ENCODE peak calls at places on chromosomes 5 and 9, in four cellular contexts. L, X, Z and Q are unnamed samples.

GRCh38 chr5:72408602-72409001 is 88.4 kb downstream of the PTCD2 start:
- DNase-seq in Z (no peak), X (no peak), L (no peak), Q (no peak)

GRCh38 chr9:120265791-120266190 is 314.2 kb downstream of the CDK5RAP2 start:
- DNase-seq in Z (no peak), L (no peak), X (peak; percentile 13), Q (no peak)

GRCh38 chr9:133726401-133727276 is 11.5 kb downstream of the SARDH start:
- DNase-seq in Z (peak; percentile 58), L (peak; percentile 61), X (peak; percentile 75), Q (peak; percentile 40)

GRCh38 chr9:95444160-95444559 is 72.6 kb downstream of the PTCH1 start:
- DNase-seq in Z (no peak), X (no peak), L (no peak), Q (no peak)

GRCh38 chr5:170632985-170633234 is 129.1 kb downstream of the KCNIP1 start:
- DNase-seq in L (peak; percentile 36), Z (peak; percentile 66), X (peak; percentile 87), Q (peak; percentile 31)

GRCh38 chr5:133114933-133115310 is 63.1 kb downstream of the HSPA4 start:
- DNase-seq in L (no peak), Z (no peak), X (no peak), Q (no peak)

GRCh38 chr9:18710089-18710488 is 236.1 kb downstream of the ADAMTSL1 start:
- DNase-seq in Z (no peak), L (no peak), X (no peak), Q (no peak)

GRCh38 chr9:35313911-35314310 is 152.1 kb downstream of the UNC13B start:
- DNase-seq in Z (no peak), L (no peak), X (no peak), Q (no peak)

GRCh38 chr5:127762412-127762811 is 59.2 kb downstream of the CCDC192 start:
- DNase-seq in Z (no peak), X (no peak), L (no peak), Q (no peak)

GRCh38 chr9:70094747-70095146 is 51.1 kb downstream of the MAMDC2 start:
- DNase-seq in L (no peak), X (no peak), Z (no peak), Q (no peak)

GRCh38 chr5:181207214-181207959 is 2.4 kb upstream of the TRIM7 start:
- DNase-seq in L (peak; percentile 81), X (peak; percentile 73), Z (no peak), Q (peak; percentile 49)

GRCh38 chr9:20012232-20012631 is 223.4 kb upstream of the SLC24A2 start:
- DNase-seq in X (no peak), Z (no peak), L (no peak), Q (no peak)

GRCh38 chr5:140855772-140856674 is at the start of gene PCDHA10:
- DNase-seq in X (peak; percentile 76), L (no peak), Z (no peak), Q (no peak)

GRCh38 chr5:140862441-140863295 is 6.1 kb upstream of the PCDHA11 start:
- DNase-seq in X (no peak), Z (no peak), L (no peak), Q (no peak)

GRCh38 chr5:140857177-140857986 is 1.7 kb downstream of the PCDHA10 start:
- DNase-seq in L (no peak), X (no peak), Z (no peak), Q (no peak)

GRCh38 chr5:140857987-140858240 is 2.2 kb downstream of the PCDHA10 start:
- DNase-seq in X (no peak), Z (no peak), L (no peak), Q (no peak)
- H3K9me3 ChIP-seq in X (peaks cover 5% of the 10 kb centered on the region), Z (peaks cover 4% of the 10 kb centered on the region), L (no peaks in the 10 kb centered on the region), Q (peaks cover 3% of the 10 kb centered on the region)

DNA sequence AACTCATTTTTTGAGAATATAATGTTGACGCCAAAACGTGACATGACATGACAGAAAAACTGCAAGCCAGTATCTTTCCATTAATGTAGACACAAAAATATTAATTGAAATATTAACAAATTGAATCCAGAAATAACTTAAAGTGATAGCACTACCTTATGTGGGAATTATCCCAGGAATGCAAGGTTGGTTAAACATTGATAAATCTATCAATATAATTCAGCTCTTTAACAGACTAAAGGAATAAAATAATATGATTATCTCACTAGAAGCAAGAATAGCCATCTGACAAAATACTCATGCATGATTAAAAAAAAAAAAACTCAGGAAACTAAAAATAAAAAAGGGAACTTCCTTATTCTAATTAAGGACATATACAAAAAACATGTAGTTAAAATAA is 6.8 kb downstream of the ZNF510 start:
- DNase-seq in X (no peak), L (no peak), Z (no peak), Q (no peak)
- H3K9me3 ChIP-seq in X (peaks cover 41% of the 10 kb centered on the region), L (peaks cover 30% of the 10 kb centered on the region), Z (peaks cover 40% of the 10 kb centered on the region), Q (peaks cover 30% of the 10 kb centered on the region)

GRCh38 chr9:96751815-96752214 is 26.1 kb downstream of the ZNF510 start:
- DNase-seq in Z (no peak), X (no peak), L (no peak), Q (no peak)
- H3K9me3 ChIP-seq in Z (peaks cover 38% of the 10 kb centered on the region), X (peaks cover 31% of the 10 kb centered on the region), L (peaks cover 37% of the 10 kb centered on the region), Q (peaks cover 17% of the 10 kb centered on the region)

GRCh38 chr5:55897206-55897894 is 46.2 kb downstream of the IL31RA start:
- DNase-seq in L (no peak), Z (no peak), X (no peak), Q (no peak)

GRCh38 chr5:55896663-55897062 is 45.5 kb downstream of the IL31RA start:
- DNase-seq in Z (no peak), X (no peak), L (no peak), Q (no peak)

GRCh38 chr5:55895276-55895675 is 44.1 kb downstream of the IL31RA start:
- DNase-seq in Z (no peak), L (no peak), X (no peak), Q (no peak)

GRCh38 chr5:55897905-55898304 is 46.7 kb downstream of the IL31RA start:
- DNase-seq in Z (no peak), L (no peak), X (no peak), Q (no peak)

DNA sequence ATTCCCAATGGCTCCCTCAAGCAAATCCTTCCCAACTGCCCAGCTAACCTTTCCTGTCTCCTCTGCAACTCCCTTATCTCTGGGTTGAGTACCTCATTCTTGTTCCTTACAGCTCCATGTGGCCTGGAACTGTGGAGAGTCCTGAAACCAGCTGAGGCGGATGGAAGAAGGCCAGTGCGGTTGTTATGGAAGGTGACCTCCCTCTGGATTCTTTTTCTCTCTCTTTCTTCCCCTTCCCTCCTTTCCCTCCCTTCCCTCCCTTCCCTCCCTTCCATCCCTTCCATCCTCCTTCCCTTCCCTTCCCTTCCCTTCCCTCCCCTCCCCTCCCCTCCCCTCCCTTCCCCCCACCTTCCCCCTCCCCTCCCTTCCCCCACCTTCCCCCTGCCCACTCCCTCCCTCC is 45.1 kb downstream of the IL31RA start:
- DNase-seq in L (no peak), Z (no peak), X (no peak), Q (no peak)
- H3K9me3 ChIP-seq in L (no peaks in the 10 kb centered on the region), Z (no peaks in the 10 kb centered on the region), X (no peaks in the 10 kb centered on the region), Q (no peaks in the 10 kb centered on the region)